ENCODE peak calls at places on chromosome 4, in ten cellular contexts. C is erythroblast, F is GM12891, L is heart left ventricle, Y is transverse colon, N is A549, P is tibial nerve, W is endothelial cell of umbilical vein, Z is spleen, U is Peyer's patch. Q is an unnamed sample.

GRCh38 chr4:176377705-176378302 is 58.0 kb downstream of the SPCS3 start:
- DNase-seq in C (no peak), F (peak), L (no peak), Y (no peak), N (peak), P (no peak), W (peak), Z (no peak), U (no peak), Q (no peak)

GRCh38 chr4:95038791-95039190 is 281.0 kb downstream of the BMPR1B start:
- DNase-seq in C (no peak), F (no peak), L (no peak), Y (no peak), N (no peak), P (no peak), W (no peak), Z (no peak), U (no peak), Q (no peak)

GRCh38 chr4:114603455-114603854 is 4.8 kb downstream of the UGT8 start:
- DNase-seq in C (no peak), F (peak), L (no peak), Y (peak), N (no peak), P (no peak), W (no peak), Z (no peak), U (no peak), Q (no peak)

GRCh38 chr4:183495182-183495581 is 9.7 kb upstream of the ING2 start:
- DNase-seq in C (no peak), F (no peak), L (no peak), Y (no peak), N (no peak), P (no peak), W (no peak), Z (no peak), U (no peak), Q (no peak)

GRCh38 chr4:6607368-6608050 is 32.5 kb downstream of the MAN2B2 start:
- DNase-seq in C (no peak), F (no peak), L (no peak), Y (no peak), N (no peak), P (no peak), W (no peak), Z (no peak), U (no peak), Q (no peak)

GRCh38 chr4:128416921-128417320 is 129.3 kb upstream of the PGRMC2 start:
- DNase-seq in C (no peak), F (no peak), L (no peak), Y (no peak), N (no peak), P (no peak), W (peak), Z (no peak), U (no peak), Q (no peak)

GRCh38 chr4:113447695-113448265 is 313.8 kb downstream of the CAMK2D start:
- DNase-seq in C (no peak), F (no peak), L (no peak), Y (no peak), N (no peak), P (no peak), W (no peak), Z (no peak), U (no peak), Q (no peak)

GRCh38 chr4:71765349-71765748 is 18.5 kb downstream of the GC start:
- DNase-seq in C (no peak), F (no peak), L (no peak), Y (no peak), N (no peak), P (no peak), W (no peak), Z (no peak), U (no peak), Q (no peak)

GRCh38 chr4:108160741-108161352 is 7.9 kb downstream of the LEF1 start:
- DNase-seq in C (no peak), F (no peak), L (no peak), Y (no peak), N (no peak), P (no peak), W (no peak), Z (no peak), U (no peak), Q (no peak)

GRCh38 chr4:113248320-113248719 is 198.9 kb downstream of the ANK2 start:
- DNase-seq in C (no peak), F (no peak), L (no peak), Y (no peak), N (peak), P (no peak), W (no peak), Z (no peak), U (no peak), Q (no peak)

GRCh38 chr4:7658297-7659204 is 223.8 kb upstream of the PSAPL1 start:
- DNase-seq in C (no peak), F (no peak), L (no peak), Y (no peak), N (no peak), P (no peak), W (no peak), Z (peak), U (no peak), Q (no peak)

GRCh38 chr4:3304831-3305609 is 12.2 kb downstream of the RGS12 start:
- DNase-seq in C (no peak), F (no peak), L (peak), Y (no peak), N (no peak), P (peak), W (peak), Z (peak), U (peak), Q (no peak)

DNA sequence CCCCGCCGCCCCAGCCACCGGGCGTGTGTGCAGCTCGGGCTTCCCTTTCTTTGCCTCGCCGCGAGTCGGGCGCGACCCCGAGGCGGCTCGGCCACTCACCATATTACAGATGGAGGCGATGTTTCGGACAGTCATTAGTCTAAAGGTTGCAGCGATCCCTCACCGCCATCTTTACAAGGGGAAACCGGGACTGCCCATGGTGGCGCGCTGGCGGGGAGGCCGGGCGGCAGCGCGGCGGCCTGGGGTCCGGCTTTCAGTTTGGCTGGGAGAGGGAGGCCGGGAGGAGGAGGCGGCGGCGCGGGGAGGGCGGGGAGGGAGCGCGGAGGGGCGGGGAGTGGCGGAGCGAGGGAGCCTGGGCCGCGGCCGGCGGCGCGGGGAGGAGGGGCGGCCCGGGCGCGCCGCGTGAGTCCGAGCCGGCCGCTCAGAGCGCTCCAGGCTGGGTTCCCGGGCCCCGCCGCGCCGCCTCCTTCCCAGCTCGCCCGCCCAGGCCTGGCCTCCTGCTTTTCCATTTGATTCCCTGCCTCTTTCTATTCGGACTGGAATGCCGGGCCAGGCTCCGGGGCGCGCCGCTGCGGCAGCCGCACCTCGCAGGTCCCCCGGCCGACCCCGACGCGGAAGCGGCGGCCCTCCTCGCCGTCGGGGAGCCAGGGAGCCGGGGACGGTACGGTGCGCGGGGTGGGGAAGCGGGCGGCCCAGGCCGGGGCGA is at the start of gene USP46:
- DNase-seq in C (peak), F (peak), L (peak), Y (peak), N (peak), P (peak), W (peak), Z (peak), U (peak), Q (peak)
- TF ChIP-seq POLR2A in C (peak), F (peak), L (peak), Y (no peak), N (peak), P (peak), W (peak), Z (no peak), U (peak), Q (no peak)

DNA sequence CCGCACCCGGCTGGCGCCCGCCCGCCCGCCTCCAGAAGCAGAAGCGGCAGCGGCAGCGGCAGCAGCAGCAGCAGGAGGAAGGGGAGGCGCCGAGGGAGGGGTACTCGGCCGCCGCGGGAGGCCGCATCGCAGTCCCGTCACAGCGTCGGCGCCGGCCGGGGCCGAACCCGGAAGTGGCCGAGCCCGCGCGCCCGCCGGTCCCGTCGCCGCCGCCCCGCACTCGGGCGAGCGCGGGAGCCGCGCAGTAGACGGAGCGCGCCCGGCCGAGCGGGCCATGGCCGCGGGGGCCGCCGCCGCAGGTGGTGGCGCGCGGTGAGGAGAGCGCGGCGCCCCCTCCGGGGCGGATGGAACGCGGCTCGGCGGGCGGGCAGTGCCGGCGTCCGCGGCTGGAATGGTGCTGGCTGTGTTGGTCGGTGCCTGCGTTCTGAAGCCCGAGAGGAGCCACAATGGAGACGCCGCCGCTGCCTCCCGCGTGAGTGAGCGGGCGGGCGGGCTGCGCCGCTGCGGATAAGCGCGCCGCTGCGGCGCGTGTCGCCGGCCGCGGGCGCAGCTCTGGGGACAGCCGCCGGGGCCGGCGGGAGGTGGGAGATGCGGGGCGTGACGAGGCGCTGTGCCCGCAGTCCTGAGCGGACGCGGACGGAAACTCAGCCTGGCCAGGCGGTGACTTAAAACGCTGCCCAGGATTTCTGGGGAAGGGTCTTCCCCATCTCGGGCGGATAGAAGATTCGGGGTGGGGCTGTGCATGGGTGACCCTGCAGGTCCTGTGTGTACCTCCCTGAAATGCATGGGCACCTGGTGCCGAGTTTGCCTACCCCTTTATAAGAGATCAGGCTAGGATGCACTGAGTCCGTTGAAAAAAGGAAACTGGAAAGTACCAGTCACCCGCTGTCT is at the start of gene KLHL2:
- DNase-seq in C (peak), F (peak), L (peak), Y (peak), N (peak), P (peak), W (peak), Z (peak), U (peak), Q (peak)
- TF ChIP-seq POLR2A in C (peak), F (no peak), L (peak), Y (no peak), N (peak), P (peak), W (peak), Z (no peak), U (no peak), Q (no peak)

DNA sequence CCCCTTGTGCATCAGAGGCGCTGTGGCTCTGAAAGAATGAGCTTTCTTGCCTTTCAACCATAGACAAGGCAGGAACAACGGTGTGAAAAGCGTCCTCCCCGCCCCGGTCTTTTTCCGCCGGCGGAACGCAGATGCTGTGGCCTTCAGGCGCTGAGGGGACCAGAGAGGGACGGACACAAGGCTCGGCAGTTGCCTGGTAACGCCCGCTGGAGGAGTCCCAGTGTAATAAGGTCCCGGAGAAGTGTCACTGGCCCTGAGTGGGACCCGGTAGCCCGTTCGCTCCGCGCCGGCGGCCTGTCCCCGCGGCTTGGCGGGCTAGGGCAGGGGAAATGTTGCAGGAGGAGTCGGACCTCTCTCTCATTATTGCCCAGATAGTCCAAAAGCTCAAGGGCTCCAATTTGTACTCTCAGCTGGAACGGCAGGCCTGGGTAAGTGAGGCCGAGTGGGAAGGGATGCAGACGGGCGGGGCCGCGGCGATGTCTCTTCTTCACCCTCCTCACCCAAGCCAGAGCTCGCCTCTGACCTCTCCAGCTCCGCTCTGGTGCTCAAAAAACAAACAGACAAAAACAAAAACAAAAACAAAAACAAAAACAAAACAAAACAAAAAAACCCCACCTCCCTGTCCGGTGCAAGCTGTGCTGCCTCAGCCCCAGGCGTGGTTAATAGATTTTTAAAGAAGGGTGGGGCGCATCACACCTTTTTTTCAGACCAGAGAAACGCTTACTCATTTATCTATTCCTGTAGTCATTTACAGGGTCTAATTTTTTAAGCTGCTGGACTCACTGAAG is at the start of gene TBC1D19:
- DNase-seq in C (peak), F (peak), L (peak), Y (peak), N (peak), P (peak), W (peak), Z (peak), U (peak), Q (peak)
- TF ChIP-seq POLR2A in C (peak), F (peak), L (peak), Y (peak), N (no peak), P (peak), W (peak), Z (no peak), U (peak), Q (no peak)

GRCh38 chr4:26861434-26862186 is 969 bp downstream of the STIM2 start:
- DNase-seq in C (peak), F (no peak), L (peak), Y (peak), N (peak), P (peak), W (peak), Z (peak), U (peak), Q (peak)
- TF ChIP-seq POLR2A in C (no peak), F (no peak), L (no peak), Y (peak), N (no peak), P (peak), W (peak), Z (no peak), U (peak), Q (no peak)

DNA sequence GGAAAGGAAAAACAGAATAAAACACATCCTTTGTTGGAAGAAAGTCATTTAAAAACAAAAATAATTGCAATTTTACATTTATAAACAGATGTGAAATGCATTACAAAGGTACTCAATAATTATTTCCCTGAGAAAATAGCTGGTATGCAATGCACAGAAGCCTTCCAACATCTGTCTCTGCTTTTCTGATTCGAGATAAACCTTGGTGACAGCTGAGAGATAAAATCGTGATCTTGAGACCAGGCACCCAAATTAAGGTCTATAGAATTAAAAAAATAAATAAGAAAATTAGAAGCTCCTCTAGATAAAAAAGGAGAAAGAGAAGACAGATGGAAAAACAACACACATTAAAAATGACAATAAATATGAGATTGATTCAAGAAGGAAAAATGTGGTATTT is 544.0 kb downstream of the SPRY1 start:
- DNase-seq in C (no peak), F (no peak), L (no peak), Y (no peak), N (no peak), P (no peak), W (no peak), Z (no peak), U (no peak), Q (no peak)
- TF ChIP-seq POLR2A in C (no peak), F (no peak), L (no peak), Y (no peak), N (no peak), P (no peak), W (no peak), Z (no peak), U (no peak), Q (no peak)

Q was measured in lower leg skin.